ENCODE peak calls at places on chromosomes 6 and 20, in four cellular contexts. X is H9, W is trophoblast cell, N is H1. E is an unnamed sample. For H3K79me2, the result is how much of the 10 kb centered on the place peaks cover.

GRCh38 chr6:84522135-84522535 is 242.3 kb downstream of the TBX18 start:
- DNase-seq in X (no peak), W (no peak), N (no peak), E (no peak)

GRCh38 chr6:20534295-20534897 is at the start of gene CDKAL1:
- DNase-seq in X (peak), W (peak), N (peak), E (peak)

GRCh38 chr20:408843-409696 is 971 bp downstream of the RBCK1 start:
- DNase-seq in X (no peak), W (no peak), N (no peak), E (peak)

GRCh38 chr20:52405417-52405816 is 213.8 kb upstream of the ZFP64 start:
- DNase-seq in X (no peak), W (no peak), N (no peak), E (no peak)

GRCh38 chr6:166251196-166251595 is 57.0 kb downstream of the PRR18 start:
- DNase-seq in X (no peak), W (no peak), N (no peak), E (no peak)

GRCh38 chr20:39524371-39524911 is 562.3 kb downstream of the DHX35 start:
- DNase-seq in X (no peak), W (no peak), N (no peak), E (no peak)

GRCh38 chr20:62489186-62489939 is 13.6 kb upstream of the GATA5 start:
- DNase-seq in X (no peak), W (no peak), N (no peak), E (no peak)

GRCh38 chr6:105449756-105450390 is 47.0 kb upstream of the PREP start:
- DNase-seq in X (no peak), W (peak), N (no peak), E (peak)

GRCh38 chr6:116008470-116009229 is 52.0 kb downstream of the FRK start:
- DNase-seq in X (no peak), W (no peak), N (no peak), E (peak)

DNA sequence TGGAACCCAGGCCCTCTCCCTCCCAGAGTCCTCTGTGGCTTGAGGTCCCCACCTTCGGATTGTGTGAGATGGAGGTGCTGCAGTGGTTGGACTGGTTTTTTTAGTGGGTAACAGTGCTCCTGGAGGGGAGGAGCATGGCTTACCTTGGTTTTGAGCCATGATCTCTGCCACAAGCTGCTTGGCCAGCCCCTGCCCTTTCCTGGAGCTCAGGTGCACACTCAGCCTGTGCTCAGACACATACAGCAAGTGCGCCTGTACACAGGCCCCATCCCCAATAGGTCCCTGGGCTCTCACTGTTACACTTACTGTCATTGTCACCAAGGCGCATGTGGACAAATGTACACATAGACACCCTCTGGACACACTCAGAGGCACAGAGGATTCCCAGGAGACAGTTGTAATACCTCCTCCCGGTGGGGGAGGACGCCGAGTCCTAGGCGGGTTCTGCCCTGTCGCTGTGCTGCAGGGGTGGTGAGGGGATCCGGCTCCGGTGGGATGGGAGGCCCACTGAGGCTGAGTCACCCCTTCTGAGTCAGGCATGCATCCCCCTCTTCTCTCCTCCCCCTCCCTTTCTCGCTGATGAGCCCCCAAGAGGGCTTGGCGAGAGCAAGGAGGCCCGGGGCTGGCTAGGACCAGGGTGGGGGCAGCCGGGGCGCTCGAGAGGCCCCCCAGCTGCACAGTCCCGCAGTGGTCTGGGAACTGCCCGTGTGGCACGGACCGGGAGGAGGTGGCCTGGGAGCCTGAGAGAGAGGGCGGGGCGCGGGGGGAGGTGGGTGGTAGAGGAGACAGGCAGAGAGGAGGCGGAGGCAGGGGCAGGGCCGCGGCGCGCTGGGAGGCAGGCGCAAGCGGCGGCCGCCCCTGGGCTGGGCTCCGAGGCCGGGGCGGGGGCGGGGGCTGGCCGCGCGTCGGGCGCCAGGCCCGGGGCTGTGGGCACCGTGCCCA is 515 bp upstream of the EPB41L1 start:
- DNase-seq in X (peak), W (peak), N (peak), E (peak)
- H2BK5ac ChIP-seq in X (no peak), W (no peak), N (no peak), E (no peak)

DNA sequence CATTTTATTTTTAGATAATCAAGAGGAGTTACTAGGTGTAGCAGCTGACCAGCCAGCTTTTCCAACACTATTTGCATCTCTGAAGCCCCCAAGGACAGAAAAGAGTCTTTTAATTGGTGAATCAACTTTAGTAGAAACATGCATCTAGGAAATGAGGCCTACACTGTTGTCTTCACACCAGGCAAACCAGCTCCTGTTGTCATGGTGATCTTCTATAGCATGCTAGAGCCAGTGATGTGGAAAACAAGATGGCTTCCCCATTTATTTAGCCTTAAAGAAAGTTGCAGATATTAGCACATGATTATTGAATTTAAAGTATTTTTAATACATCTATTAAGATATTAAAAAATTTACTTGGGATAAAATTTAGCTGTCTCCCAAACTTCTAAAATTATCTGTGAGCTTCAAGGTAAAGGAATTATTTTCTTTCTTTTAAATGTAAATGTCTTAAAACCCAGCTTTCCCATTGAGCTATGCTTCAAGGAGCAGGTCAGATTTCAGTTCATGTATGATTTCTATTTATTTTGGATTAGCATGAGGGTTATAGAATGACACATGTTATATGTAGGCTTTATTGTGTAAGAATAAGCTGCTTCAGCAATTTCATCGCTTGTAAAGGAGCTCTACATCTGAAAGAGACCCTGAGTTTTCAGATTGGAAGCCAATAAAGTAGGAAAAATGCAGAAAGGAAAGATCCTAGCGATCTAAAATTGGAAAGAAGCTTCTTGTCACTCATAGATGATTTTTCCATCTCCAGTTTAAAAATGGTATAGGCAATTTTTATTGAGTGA is 564.9 kb upstream of the CITED2 start:
- DNase-seq in X (no peak), W (peak), N (no peak), E (peak)
- H3K79me2 ChIP-seq in X (under half), W (under half), N (under half), E (under half)

GRCh38 chr20:33901132-33901523 is 90.0 kb downstream of the CHMP4B start:
- DNase-seq in X (no peak), W (no peak), N (no peak), E (peak)
- H2BK5ac ChIP-seq in X (no peak), W (no peak), N (no peak), E (no peak)

GRCh38 chr6:79927758-79928157 is 19.6 kb downstream of the ELOVL4 start:
- DNase-seq in X (no peak), W (no peak), N (no peak), E (no peak)

DNA sequence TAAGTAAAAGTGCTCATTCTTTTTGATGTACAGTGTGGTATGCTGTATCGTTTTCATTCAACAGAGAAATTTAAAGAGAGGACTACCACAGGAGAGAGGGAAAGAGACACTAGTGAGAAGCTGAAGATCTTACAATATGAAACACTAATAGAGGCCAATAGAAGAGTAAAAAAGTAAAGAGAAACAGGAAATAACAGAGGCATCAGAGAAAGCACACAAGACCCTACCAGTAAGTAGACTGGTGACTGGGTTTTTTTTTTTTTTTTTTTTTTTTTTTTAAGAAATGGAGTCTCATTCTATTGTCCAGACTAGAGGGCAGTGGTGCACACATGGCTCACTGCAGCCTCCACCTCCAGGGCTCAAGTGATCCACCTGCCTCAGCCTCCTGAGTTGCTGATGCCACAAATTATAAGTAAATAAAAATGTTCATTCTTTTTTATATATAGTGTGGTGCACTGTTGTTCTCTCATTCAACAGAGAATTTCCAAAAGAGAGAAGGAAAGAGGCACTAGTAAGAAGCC is 18.8 kb downstream of the ELOVL4 start:
- DNase-seq in X (no peak), W (no peak), N (no peak), E (no peak)
- H3K79me2 ChIP-seq in X (under half), W (under half), N (under half), E (under half)

DNA sequence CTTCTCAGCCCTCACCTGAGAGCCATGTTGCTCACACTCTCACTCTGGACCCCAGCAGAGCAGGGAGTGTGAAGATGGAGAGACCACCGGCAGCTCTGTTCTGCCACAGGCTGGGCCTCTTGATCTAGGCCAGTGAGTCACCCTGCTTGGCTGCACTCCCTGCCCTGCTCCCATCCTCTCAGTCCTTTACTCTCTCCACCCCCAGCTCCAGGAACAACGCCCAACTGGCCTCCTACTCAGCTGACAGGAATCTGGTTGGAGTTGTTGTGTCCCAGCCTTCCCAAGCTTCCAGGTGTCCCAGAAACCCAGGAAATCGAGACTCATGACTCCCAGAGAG is at the start of gene PSORS1C1:
- DNase-seq in X (peak), W (peak), N (no peak), E (peak)
- H2BK5ac ChIP-seq in X (no peak), W (no peak), N (peak), E (peak)

GRCh38 chr6:42782689-42783176 is 881 bp downstream of the BICRAL start:
- DNase-seq in X (peak), W (peak), N (peak), E (peak)

GRCh38 chr6:42783876-42784738 is 2.3 kb downstream of the BICRAL start:
- DNase-seq in X (no peak), W (peak), N (no peak), E (no peak)

GRCh38 chr6:42781811-42782688 is at the start of gene BICRAL:
- DNase-seq in X (peak), W (peak), N (peak), E (peak)

GRCh38 chr6:42784739-42785498 is 3.1 kb downstream of the BICRAL start:
- DNase-seq in X (no peak), W (no peak), N (no peak), E (no peak)

GRCh38 chr6:42783177-42783875 is 1.5 kb downstream of the BICRAL start:
- DNase-seq in X (peak), W (peak), N (peak), E (peak)
- H3K79me2 ChIP-seq in X (under half), W (under half), N (half or more), E (under half)

GRCh38 chr6:47182291-47182957 is 127.3 kb downstream of the TNFRSF21 start:
- DNase-seq in X (no peak), W (no peak), N (no peak), E (no peak)

GRCh38 chr6:47181681-47182080 is 128.0 kb downstream of the TNFRSF21 start:
- DNase-seq in X (no peak), W (no peak), N (no peak), E (no peak)

GRCh38 chr6:47175656-47176055 is 133.5 kb upstream of the ADGRF1 start:
- DNase-seq in X (no peak), W (no peak), N (no peak), E (no peak)

GRCh38 chr6:47179286-47179685 is 130.4 kb downstream of the TNFRSF21 start:
- DNase-seq in X (no peak), W (no peak), N (no peak), E (no peak)

GRCh38 chr6:47180633-47181032 is 129.1 kb downstream of the TNFRSF21 start:
- DNase-seq in X (peak), W (peak), N (no peak), E (peak)
- H2BK5ac ChIP-seq in X (no peak), W (peak), N (no peak), E (no peak)

DNA sequence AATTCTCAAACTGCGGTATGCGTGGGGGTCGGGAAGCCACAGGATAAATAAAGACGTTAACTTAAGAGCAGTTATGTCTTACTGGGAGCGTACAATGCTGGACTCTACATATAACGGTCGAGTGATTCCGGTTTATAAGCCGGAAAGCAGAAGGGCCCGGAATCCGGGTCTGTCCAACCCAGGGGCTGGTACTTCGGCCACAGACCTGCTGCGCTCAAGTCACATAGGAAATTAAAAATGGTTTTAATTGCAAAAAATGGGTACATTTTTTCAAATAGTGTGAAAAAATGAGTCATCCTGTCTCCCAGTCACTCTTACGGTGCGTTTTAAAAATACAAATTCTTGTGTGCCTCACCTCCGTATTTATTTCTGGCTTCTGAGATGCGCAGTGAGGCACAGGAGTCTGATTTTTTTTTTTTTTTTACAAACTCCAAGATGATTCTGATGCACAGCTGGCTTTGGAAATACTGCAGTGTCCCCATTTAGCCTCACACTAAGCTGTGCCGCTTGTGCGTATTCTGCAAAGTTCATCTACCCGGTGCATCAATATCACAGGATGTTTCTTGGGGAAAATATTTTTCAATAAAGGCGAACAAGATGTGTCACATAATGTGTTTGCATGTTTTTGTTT is 1.0 kb downstream of the PCIF1 start:
- DNase-seq in X (no peak), W (no peak), N (no peak), E (no peak)
- H3K79me2 ChIP-seq in X (under half), W (under half), N (under half), E (under half)

DNA sequence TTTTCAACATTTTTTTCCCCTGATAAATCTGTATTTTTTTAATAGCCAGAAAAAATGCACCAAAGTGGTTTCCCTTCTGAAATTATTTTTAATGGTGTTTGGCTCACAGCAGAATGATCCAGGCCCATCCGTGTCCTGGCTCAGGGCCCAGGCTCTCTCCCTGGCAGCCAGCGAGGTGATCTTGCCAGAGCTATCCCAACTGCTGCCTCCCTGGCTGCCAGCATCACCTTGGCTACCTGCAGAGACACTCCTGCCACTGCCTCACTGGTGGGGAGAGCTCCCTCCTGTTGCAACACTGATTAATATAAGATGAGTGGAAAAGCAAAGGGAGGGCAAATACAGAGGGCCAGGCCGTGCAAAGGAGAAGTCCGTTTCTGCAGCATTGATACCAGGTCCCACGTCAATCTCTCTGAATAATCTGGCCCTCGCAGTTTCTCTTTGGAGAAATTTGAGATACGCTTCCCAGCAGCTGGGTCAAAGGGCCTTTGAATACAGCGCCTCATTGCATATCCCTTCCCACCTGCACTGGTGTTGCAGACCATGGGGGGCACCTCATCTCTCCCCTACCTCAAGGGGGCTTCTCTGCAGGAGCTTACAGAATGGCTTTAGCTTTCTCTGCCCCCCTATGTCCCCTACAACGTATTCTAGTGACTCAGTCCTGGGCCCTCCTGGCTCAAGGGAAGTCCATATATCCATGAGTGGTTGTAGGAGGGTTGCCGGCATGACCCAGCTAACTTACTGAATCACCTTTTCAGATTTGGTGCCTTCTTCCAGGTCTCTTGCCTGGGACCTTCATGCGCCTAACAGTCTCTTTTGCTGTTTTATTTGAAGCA is 12.8 kb upstream of the DSTN start:
- DNase-seq in X (peak), W (peak), N (peak), E (no peak)
- H2BK5ac ChIP-seq in X (no peak), W (peak), N (peak), E (no peak)